ENCODE peak calls at places on chromosomes 16 and 17, in eight cellular contexts. W is neural progenitor cell; H is CD8-positive, alpha-beta T cell; S is bronchial epithelial cell; Z is heart right ventricle; G is OCI-LY7; X is left lung; B is left ventricle myocardium inferior. T is an unnamed sample.

GRCh38 chr17:10172778-10173177 is 25.6 kb downstream of the GAS7 start:
- DNase-seq in S (no peak), G (no peak), H (no peak), Z (no peak), W (no peak), X (no peak), B (no peak), T (no peak)

GRCh38 chr16:10090816-10091215 is 91.4 kb downstream of the GRIN2A start:
- DNase-seq in H (no peak), B (no peak), G (no peak), S (peak), X (no peak), W (no peak), Z (no peak), T (no peak)

GRCh38 chr16:13077816-13078215 is 176.4 kb downstream of the SHISA9 start:
- DNase-seq in G (no peak), S (no peak), H (no peak), X (no peak), W (no peak), B (no peak), Z (no peak), T (no peak)

GRCh38 chr17:41932821-41933389 is 2.5 kb downstream of the ODAD4 start:
- DNase-seq in B (no peak), X (no peak), H (no peak), G (no peak), Z (no peak), S (no peak), W (no peak), T (no peak)

GRCh38 chr16:70687671-70688265 is 1.9 kb upstream of the MTSS2 start:
- DNase-seq in H (no peak), X (peak), W (no peak), Z (peak), G (no peak), B (no peak), S (no peak), T (no peak)

GRCh38 chr16:80719573-80719972 is 84.8 kb downstream of the CDYL2 start:
- DNase-seq in B (no peak), Z (no peak), X (no peak), W (no peak), H (no peak), G (peak), S (no peak), T (no peak)

GRCh38 chr17:1872976-1873375 is 43.2 kb downstream of the RPA1 start:
- DNase-seq in G (no peak), Z (no peak), W (no peak), B (no peak), H (no peak), S (no peak), X (no peak), T (no peak)

GRCh38 chr17:30824002-30824355 is 513 bp downstream of the CRLF3 start:
- DNase-seq in B (no peak), G (peak), S (no peak), Z (no peak), W (no peak), H (no peak), X (no peak), T (no peak)

GRCh38 chr16:89581045-89581695 is 5.6 kb downstream of the CPNE7 start:
- DNase-seq in Z (no peak), S (peak), H (no peak), W (no peak), X (no peak), G (no peak), B (no peak), T (no peak)

GRCh38 chr16:19700319-19700781 is 17.7 kb downstream of the KNOP1 start:
- DNase-seq in S (peak), X (no peak), H (no peak), Z (no peak), B (no peak), G (no peak), W (no peak), T (no peak)

GRCh38 chr16:3514621-3515020 is 13.8 kb downstream of the CLUAP1 start:
- DNase-seq in H (no peak), W (no peak), B (no peak), X (no peak), S (no peak), G (no peak), Z (no peak), T (no peak)

GRCh38 chr17:72567774-72568173 is 447.0 kb downstream of the SOX9 start:
- DNase-seq in S (no peak), W (no peak), G (no peak), B (no peak), Z (no peak), X (no peak), H (no peak), T (no peak)

GRCh38 chr16:5450435-5451104 is 353.0 kb upstream of the EEF2KMT start:
- DNase-seq in G (no peak), H (no peak), S (no peak), Z (no peak), B (no peak), W (peak), X (no peak), T (no peak)

GRCh38 chr16:68155425-68155824 is 70.3 kb downstream of the NFATC3 start:
- DNase-seq in Z (no peak), G (no peak), W (no peak), H (no peak), S (no peak), X (no peak), B (no peak), T (no peak)

GRCh38 chr17:77328823-77329740 is 188.3 kb downstream of the SEC14L1 start:
- DNase-seq in X (peak), S (no peak), Z (no peak), W (no peak), G (no peak), B (no peak), H (no peak), T (no peak)

GRCh38 chr17:48439473-48439872 is 9.5 kb upstream of the SKAP1 start:
- DNase-seq in H (no peak), Z (no peak), B (no peak), X (no peak), W (no peak), G (peak), S (no peak), T (no peak)

GRCh38 chr16:58409316-58409973 is 17.2 kb downstream of the GINS3 start:
- DNase-seq in S (peak), B (peak), G (no peak), W (no peak), X (no peak), H (no peak), Z (peak), T (no peak)

GRCh38 chr17:80751460-80752368 is 207.1 kb downstream of the RPTOR start:
- DNase-seq in S (no peak), W (peak), Z (no peak), G (no peak), X (no peak), H (no peak), B (no peak), T (peak)

GRCh38 chr17:77036841-77037381 is 103.9 kb upstream of the SEC14L1 start:
- DNase-seq in H (no peak), W (no peak), G (peak), B (peak), S (no peak), Z (no peak), X (no peak), T (no peak)

GRCh38 chr16:66462912-66463311 is 35.8 kb downstream of the BEAN1 start:
- DNase-seq in X (no peak), S (no peak), H (no peak), W (no peak), B (no peak), Z (no peak), G (no peak), T (no peak)

GRCh38 chr17:49730078-49730786 is 22.5 kb upstream of the SLC35B1 start:
- DNase-seq in H (no peak), G (no peak), B (peak), S (no peak), W (no peak), X (no peak), Z (peak), T (no peak)

GRCh38 chr17:79041723-79042420 is 17.9 kb downstream of the C1QTNF1 start:
- DNase-seq in B (no peak), Z (no peak), S (no peak), G (no peak), X (no peak), H (no peak), W (no peak), T (no peak)

GRCh38 chr17:65449495-65449894 is 112.0 kb downstream of the AXIN2 start:
- DNase-seq in X (no peak), G (no peak), W (peak), H (no peak), B (no peak), Z (no peak), S (no peak), T (no peak)

GRCh38 chr17:30831257-30831656 is 509 bp upstream of the ATAD5 start:
- DNase-seq in B (no peak), W (peak), G (peak), H (no peak), S (no peak), Z (no peak), X (no peak), T (no peak)

GRCh38 chr17:61507667-61508066 is 55.4 kb downstream of the TBX4 start:
- DNase-seq in Z (no peak), H (no peak), B (no peak), X (no peak), S (no peak), W (no peak), G (no peak), T (no peak)

GRCh38 chr16:79970091-79970490 is 369.6 kb upstream of the MAF start:
- DNase-seq in B (no peak), H (no peak), Z (no peak), G (no peak), X (no peak), S (no peak), W (no peak), T (no peak)

GRCh38 chr17:45265823-45266222 is 3.9 kb upstream of the SPATA32 start:
- DNase-seq in B (no peak), S (no peak), W (no peak), Z (no peak), H (no peak), X (no peak), G (no peak), T (no peak)

GRCh38 chr16:81251871-81252270 is 13.4 kb downstream of the BCO1 start:
- DNase-seq in W (no peak), S (no peak), Z (no peak), G (no peak), X (no peak), B (no peak), H (no peak), T (no peak)

GRCh38 chr17:39704821-39705551 is 5.1 kb downstream of the ERBB2 start:
- DNase-seq in Z (no peak), G (no peak), W (peak), S (no peak), B (no peak), X (peak), H (no peak), T (no peak)

GRCh38 chr17:59851431-59852375 is 41.0 kb downstream of the TUBD1 start:
- DNase-seq in G (no peak), H (no peak), W (no peak), B (no peak), S (no peak), Z (no peak), X (no peak), T (no peak)

GRCh38 chr16:79064259-79064658 is 536.3 kb downstream of the MAF start:
- DNase-seq in B (no peak), G (no peak), W (no peak), H (no peak), S (no peak), Z (no peak), X (no peak), T (no peak)

GRCh38 chr17:41315814-41316430 is 412 bp upstream of the KRTAP17-1 start:
- DNase-seq in G (no peak), B (no peak), W (no peak), X (no peak), H (no peak), S (peak), Z (no peak), T (no peak)

GRCh38 chr17:75087558-75088453 is at the start of gene SLC16A5:
- DNase-seq in X (peak), Z (peak), S (peak), B (peak), H (peak), G (no peak), W (peak), T (no peak)

GRCh38 chr16:69732101-69732500 is 5.7 kb upstream of the NQO1 start:
- DNase-seq in Z (no peak), H (no peak), B (no peak), X (no peak), G (no peak), S (no peak), W (no peak), T (no peak)

GRCh38 chr17:58326609-58327341 is 1.8 kb downstream of the TSPOAP1 start:
- DNase-seq in X (peak), W (no peak), G (peak), B (no peak), Z (no peak), S (no peak), H (no peak), T (no peak)

GRCh38 chr17:58325289-58325726 is 3.3 kb downstream of the TSPOAP1 start:
- DNase-seq in W (peak), Z (no peak), S (no peak), G (peak), H (no peak), B (no peak), X (peak), T (no peak)

GRCh38 chr17:58327363-58328194 is 1.0 kb downstream of the TSPOAP1 start:
- DNase-seq in X (peak), G (peak), W (no peak), Z (no peak), B (no peak), S (no peak), H (no peak), T (no peak)

GRCh38 chr17:58324409-58325288 is 3.9 kb downstream of the TSPOAP1 start:
- DNase-seq in W (peak), S (no peak), G (no peak), Z (peak), X (peak), B (no peak), H (no peak), T (no peak)

GRCh38 chr17:58325976-58326468 is 2.6 kb downstream of the TSPOAP1 start:
- DNase-seq in B (no peak), H (no peak), S (no peak), Z (no peak), W (no peak), G (peak), X (peak), T (no peak)
- H3K4me3 ChIP-seq in B (no peak), H (no peak), S (no peak), Z (no peak), W (no peak), G (no peak), X (no peak), T (no peak)

GRCh38 chr16:28537964-28538732 is 626 bp downstream of the NUPR1 start:
- DNase-seq in S (no peak), W (no peak), X (peak), G (no peak), H (no peak), B (no peak), Z (no peak), T (no peak)

GRCh38 chr16:28543072-28543471 is 4.3 kb upstream of the NUPR1 start:
- DNase-seq in G (peak), B (no peak), W (no peak), S (peak), X (no peak), Z (no peak), H (no peak), T (no peak)

GRCh38 chr16:28534542-28535373 is 4.0 kb downstream of the NUPR1 start:
- DNase-seq in B (peak), W (no peak), G (no peak), Z (no peak), S (no peak), H (no peak), X (no peak), T (no peak)

GRCh38 chr16:28537076-28537475 is 1.7 kb downstream of the NUPR1 start:
- DNase-seq in Z (no peak), H (no peak), G (no peak), W (no peak), S (peak), B (no peak), X (no peak), T (no peak)

DNA sequence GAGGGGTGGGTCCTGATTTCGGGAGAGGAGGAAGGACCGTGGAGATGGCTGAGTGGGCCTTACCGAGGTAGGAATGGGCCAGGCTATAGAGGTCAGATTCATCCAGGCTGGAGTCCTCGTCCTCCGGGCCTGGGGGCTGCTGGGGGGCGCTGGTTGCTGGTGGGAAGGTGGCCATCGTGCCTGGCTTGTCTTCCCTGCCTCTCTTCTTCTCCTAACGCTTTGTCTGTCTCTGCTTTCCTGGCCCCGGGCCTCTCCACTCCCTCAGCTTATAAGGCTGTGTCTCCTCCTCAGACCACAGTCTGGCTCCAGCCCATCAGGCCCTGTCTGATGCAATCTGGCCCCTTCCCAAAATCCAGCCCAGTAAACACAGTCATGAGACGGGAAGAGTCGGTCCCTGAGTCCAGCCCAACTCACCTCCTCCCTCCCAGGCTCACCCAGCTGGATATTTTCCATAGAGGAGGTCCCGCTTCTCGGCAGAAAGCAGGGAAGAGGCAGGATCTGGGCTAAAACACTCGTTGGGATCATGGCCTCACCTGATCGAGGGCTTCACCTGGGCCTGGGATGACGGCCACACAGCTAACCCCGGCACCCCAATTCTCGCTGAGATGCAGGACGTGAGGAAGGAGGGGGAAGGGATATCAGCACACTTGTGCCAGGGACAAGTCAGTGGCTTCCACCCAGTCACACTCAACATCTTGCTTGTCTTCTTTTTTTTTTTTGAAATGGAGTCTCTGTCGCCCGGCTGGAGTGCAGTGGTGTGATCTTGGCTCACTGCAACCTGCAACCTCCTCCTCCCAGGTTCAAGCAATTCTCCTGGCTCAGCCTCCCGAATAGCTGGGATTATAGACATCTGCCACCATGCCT is at the start of gene NUPR1:
- DNase-seq in B (peak), H (no peak), S (peak), Z (peak), W (no peak), G (no peak), X (peak), T (no peak)
- H3K4me3 ChIP-seq in B (peak), H (no peak), S (peak), Z (peak), W (no peak), G (no peak), X (peak), T (no peak)

DNA sequence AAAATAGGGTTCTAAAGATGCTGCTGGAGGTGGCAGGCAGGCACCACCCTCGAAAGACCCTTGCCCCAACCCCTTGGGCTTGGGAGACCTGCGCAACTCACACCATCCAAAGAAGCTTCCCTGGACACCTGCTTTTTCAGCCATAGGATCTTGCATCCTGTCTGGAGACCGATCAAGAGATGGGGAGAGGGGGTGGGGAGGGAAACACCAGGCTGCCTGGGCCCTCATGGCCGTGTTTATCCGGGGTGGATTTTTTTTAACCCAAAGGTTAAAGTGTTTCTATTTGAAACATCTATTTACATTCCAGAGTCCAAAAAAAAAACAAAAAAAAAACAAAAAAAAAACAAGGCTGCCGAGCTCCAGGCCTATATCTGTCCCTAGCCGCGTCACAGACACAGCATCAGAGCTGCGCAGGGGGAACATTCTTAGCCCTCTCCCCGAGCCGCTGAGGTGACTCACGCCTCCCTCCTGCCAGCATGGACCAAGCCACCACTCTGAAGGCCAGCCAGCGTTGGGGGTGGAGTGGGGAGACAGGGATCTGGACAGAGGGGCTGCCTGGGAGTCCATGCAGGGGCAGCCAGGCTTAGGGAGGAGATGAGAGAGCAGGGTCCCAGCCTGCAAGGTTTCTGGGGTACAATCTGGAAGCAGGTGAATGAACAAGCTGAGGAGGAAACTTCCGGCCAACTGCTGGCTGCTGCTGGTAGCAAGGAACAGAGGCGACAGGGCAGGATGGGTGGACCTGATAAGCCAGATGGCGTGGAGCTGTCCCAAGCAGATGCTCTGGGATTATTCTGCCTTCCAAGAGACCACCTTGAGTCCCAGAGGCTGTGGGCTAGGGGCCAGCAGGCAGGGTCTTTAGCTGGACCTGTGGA is 14.8 kb downstream of the HDAC5 start:
- DNase-seq in X (no peak), Z (peak), S (no peak), H (no peak), G (no peak), W (no peak), B (peak), T (no peak)
- H3K4me3 ChIP-seq in X (no peak), Z (peak), S (no peak), H (no peak), G (no peak), W (no peak), B (peak), T (no peak)

GRCh38 chr17:3510090-3510489 is 34.3 kb downstream of the ASPA start:
- DNase-seq in S (no peak), H (no peak), X (no peak), Z (no peak), B (no peak), W (no peak), G (no peak), T (no peak)

GRCh38 chr17:3511841-3512511 is 36.2 kb downstream of the ASPA start:
- DNase-seq in H (no peak), Z (no peak), W (no peak), G (no peak), S (no peak), X (no peak), B (no peak), T (no peak)

GRCh38 chr17:3512512-3513171 is 36.8 kb downstream of the ASPA start:
- DNase-seq in W (peak), Z (peak), H (no peak), S (no peak), B (peak), G (no peak), X (no peak), T (no peak)

GRCh38 chr17:3514873-3515272 is 39.1 kb downstream of the ASPA start:
- DNase-seq in G (no peak), Z (no peak), X (no peak), W (no peak), H (peak), B (no peak), S (no peak), T (no peak)

GRCh38 chr17:3513305-3514035 is 37.7 kb downstream of the ASPA start:
- DNase-seq in X (no peak), S (no peak), G (no peak), H (no peak), W (peak), B (no peak), Z (no peak), T (no peak)
- H3K4me3 ChIP-seq in X (no peak), S (no peak), G (no peak), H (no peak), W (no peak), B (peak), Z (no peak), T (no peak)

DNA sequence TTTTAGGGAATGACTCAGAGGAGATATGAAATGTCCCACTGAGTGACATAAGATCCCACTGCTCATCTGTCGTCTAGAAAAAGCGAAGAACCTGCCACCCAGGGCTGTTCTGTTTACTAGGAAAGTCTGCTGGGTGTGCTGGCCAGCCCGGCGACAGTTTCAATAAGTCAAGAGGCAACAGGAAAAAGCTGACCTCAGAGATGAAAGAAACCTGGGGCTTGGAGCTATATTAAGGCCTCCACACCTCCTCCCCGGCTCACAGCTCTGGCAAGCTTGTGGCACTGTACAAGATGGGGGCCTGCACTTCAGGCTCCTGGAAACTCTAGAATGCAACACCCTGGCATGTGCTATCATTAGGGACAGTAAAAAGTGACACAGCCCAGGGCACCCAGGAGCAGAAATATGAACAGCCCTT is 10.6 kb downstream of the ZFHX3 start:
- DNase-seq in S (no peak), Z (no peak), H (no peak), W (no peak), B (peak), X (no peak), G (no peak), T (no peak)
- H3K4me3 ChIP-seq in S (no peak), Z (no peak), H (no peak), W (peak), B (peak), X (no peak), G (no peak), T (no peak)